ENCODE peak calls at places on chromosomes 12 and 14, in five cellular contexts. I is brain microvascular endothelial cell; P is stomach; U is astrocyte; G is CD8-positive, alpha-beta T cell. Z is an unnamed sample.

GRCh38 chr12:1529862-1530591 is 64.4 kb downstream of the FBXL14 start:
- DNase-seq in P (no peak), U (no peak), G (no peak), I (no peak), Z (no peak)

GRCh38 chr14:92493492-92493891 is 20.1 kb upstream of the RIN3 start:
- DNase-seq in I (no peak), G (no peak), U (no peak), P (no peak), Z (no peak)

GRCh38 chr12:57477710-57478681 is 1.7 kb downstream of the ARHGAP9 start:
- DNase-seq in I (no peak), U (peak), G (no peak), P (no peak), Z (no peak)

GRCh38 chr12:15700595-15700994 is 88.6 kb downstream of the EPS8 start:
- DNase-seq in G (no peak), U (peak), I (peak), P (no peak), Z (no peak)

GRCh38 chr14:104149617-104150141 is 11.3 kb downstream of the KIF26A start:
- DNase-seq in G (no peak), P (no peak), U (peak), I (no peak), Z (no peak)

GRCh38 chr12:3097836-3098235 is 20.7 kb downstream of the TSPAN9 start:
- DNase-seq in P (no peak), U (no peak), I (no peak), G (no peak), Z (no peak)

GRCh38 chr14:63276492-63277342 is 42.0 kb downstream of the GPHB5 start:
- DNase-seq in I (peak), U (peak), G (no peak), P (no peak), Z (no peak)

GRCh38 chr14:24938593-24938992 is 111.4 kb downstream of the STXBP6 start:
- DNase-seq in I (no peak), G (no peak), U (peak), P (no peak), Z (no peak)

GRCh38 chr14:101961011-101961721 is 3.2 kb upstream of the DYNC1H1 start:
- DNase-seq in U (peak), I (peak), G (peak), P (peak), Z (peak)

GRCh38 chr12:109994262-109995175 is 1.6 kb downstream of the GIT2 start:
- DNase-seq in U (no peak), P (no peak), G (no peak), I (no peak), Z (no peak)

GRCh38 chr14:104794641-104795467 is 694 bp downstream of the AKT1 start:
- DNase-seq in G (no peak), I (no peak), P (peak), U (peak), Z (no peak)

GRCh38 chr14:89227490-89227834 is 189.6 kb downstream of the FOXN3 start:
- DNase-seq in I (no peak), P (no peak), G (no peak), U (peak), Z (no peak)

DNA sequence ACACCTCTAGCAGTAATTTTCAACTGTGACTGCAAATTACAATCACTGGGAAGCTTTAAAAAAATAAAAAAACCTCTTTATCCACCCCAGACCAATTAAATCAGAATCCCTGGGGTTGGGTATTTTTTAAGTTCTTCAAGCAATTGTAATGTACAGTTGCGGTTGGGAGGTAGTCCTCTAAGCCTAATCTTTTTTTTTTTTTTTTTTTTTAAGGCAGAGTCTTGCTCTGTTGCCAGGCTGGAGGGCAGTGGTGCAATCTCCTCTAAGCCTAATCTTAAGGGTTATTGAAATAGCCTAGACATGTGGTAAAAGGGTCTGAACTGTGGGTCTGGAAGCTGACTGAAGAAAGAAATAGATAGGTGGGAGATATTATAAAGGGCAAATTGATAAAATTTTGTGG is 230.5 kb downstream of the AKAP6 start:
- DNase-seq in U (peak), I (no peak), P (no peak), G (no peak), Z (no peak)
- H3K27ac ChIP-seq in U (no peak), I (no peak), P (no peak), G (no peak), Z (peak)

GRCh38 chr14:64509036-64509435 is 4.5 kb downstream of the ZBTB1 start:
- DNase-seq in P (no peak), G (no peak), I (no peak), U (no peak), Z (no peak)

GRCh38 chr14:64507376-64508156 is 3.0 kb downstream of the ZBTB1 start:
- DNase-seq in I (no peak), U (peak), G (no peak), P (no peak), Z (no peak)

GRCh38 chr14:64506751-64507150 is 2.2 kb downstream of the ZBTB1 start:
- DNase-seq in P (no peak), G (no peak), U (no peak), I (no peak), Z (no peak)

GRCh38 chr14:64510127-64510808 is 5.7 kb downstream of the ZBTB1 start:
- DNase-seq in P (no peak), I (no peak), G (no peak), U (no peak), Z (no peak)

GRCh38 chr14:64508215-64508776 is 3.7 kb downstream of the ZBTB1 start:
- DNase-seq in G (no peak), I (no peak), U (no peak), P (no peak), Z (no peak)
- H3K27ac ChIP-seq in G (no peak), I (no peak), U (no peak), P (no peak), Z (no peak)

DNA sequence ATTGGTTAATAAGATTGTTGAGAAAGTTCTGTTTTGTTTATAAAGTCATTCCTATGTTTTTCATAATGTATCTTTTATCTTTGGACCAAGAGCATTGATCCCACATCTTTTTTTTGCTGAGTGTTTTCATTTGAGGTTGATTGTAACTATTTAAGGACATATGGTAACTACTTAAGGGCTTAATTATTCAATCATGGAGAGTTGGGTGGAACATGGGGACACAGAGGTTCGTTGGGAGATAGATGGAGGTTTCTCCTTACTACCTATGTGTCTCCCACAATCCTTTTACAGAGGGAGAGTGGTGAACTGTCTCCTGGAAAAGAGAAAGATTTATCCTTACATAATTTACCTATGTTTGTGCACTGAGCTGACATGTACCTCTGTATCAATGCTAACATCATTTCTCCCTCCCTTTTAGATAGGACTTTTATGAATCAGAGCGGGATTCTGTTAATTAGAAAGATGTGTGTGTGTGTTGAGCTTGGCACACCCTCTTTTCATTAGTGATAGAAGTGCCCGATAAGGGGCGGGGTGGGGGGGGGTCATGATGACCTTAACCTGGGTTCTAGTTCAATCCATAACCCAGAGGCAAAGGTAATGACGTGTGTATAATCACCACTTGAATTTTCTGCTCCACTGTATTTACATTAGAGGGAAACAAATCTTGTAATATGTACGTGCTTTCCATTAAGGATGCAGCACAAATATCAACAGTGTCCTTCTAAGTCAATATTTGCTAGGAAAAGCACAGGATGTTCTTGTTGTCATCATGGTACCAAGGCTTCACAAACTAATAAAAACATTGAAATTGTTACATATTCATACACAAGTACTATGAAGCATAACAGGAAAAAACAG is 121.0 kb upstream of the SLC38A2 start:
- DNase-seq in G (no peak), I (no peak), U (no peak), P (no peak), Z (no peak)
- H3K27ac ChIP-seq in G (no peak), I (peak), U (peak), P (peak), Z (no peak)

GRCh38 chr14:95526483-95527391 is 8.1 kb upstream of the GLRX5 start:
- DNase-seq in U (peak), P (no peak), I (no peak), G (no peak), Z (no peak)

GRCh38 chr14:95524706-95525512 is 8.5 kb upstream of the SYNE3 start:
- DNase-seq in G (no peak), I (no peak), P (no peak), U (no peak), Z (no peak)

GRCh38 chr14:95525999-95526398 is 8.9 kb upstream of the GLRX5 start:
- DNase-seq in G (no peak), I (no peak), P (no peak), U (no peak), Z (no peak)

GRCh38 chr14:95529242-95529641 is 5.6 kb upstream of the GLRX5 start:
- DNase-seq in G (no peak), U (no peak), I (no peak), P (no peak), Z (no peak)

GRCh38 chr14:95527392-95528002 is 7.4 kb upstream of the GLRX5 start:
- DNase-seq in G (no peak), P (peak), I (peak), U (peak), Z (no peak)
- H3K27ac ChIP-seq in G (no peak), P (no peak), I (peak), U (peak), Z (peak)

GRCh38 chr14:72783741-72784140 is 110.2 kb downstream of the DPF3 start:
- DNase-seq in P (no peak), U (no peak), I (no peak), G (no peak), Z (no peak)
- H3K27ac ChIP-seq in P (no peak), U (no peak), I (no peak), G (no peak), Z (no peak)

GRCh38 chr12:96136129-96136528 is 58.0 kb upstream of the ELK3 start:
- DNase-seq in U (peak), P (no peak), I (peak), G (no peak), Z (no peak)
- H3K27ac ChIP-seq in U (peak), P (no peak), I (peak), G (no peak), Z (no peak)

GRCh38 chr12:6370576-6370935 is 4.8 kb downstream of the SCNN1A start:
- DNase-seq in P (no peak), U (no peak), G (no peak), I (no peak), Z (no peak)
- H3K27ac ChIP-seq in P (peak), U (peak), G (no peak), I (no peak), Z (no peak)

DNA sequence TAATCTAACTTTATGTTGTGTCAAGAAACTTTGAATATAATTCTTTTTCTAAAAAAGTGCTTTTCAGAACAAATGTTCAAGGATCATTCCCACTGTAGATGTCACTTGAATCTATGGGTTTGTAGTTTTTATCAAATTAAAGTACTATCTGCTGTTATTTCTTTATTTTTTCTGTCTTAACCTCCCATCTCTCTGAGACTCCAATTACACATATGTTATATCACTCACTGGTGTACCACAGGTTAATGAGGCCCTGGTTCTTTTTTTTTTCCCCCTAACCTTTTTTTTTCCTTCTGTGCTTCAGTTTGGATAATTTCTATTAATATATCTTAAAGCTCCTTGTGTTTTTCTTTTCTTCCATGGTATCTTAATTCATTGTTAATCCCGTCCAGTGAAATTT is 279.9 kb upstream of the RGS6 start:
- DNase-seq in U (no peak), G (no peak), P (no peak), I (no peak), Z (no peak)
- H3K27ac ChIP-seq in U (no peak), G (no peak), P (no peak), I (peak), Z (peak)